ENCODE peak calls at places on chromosomes 7 and 10, in eight cellular contexts. I is activated CD4-positive, alpha-beta T cell treated with anti-CD3 and anti-CD28 coated beads for 48 hours; J is DMS153; A is COR-L47; C is GM12864; Q is ELF-1; F is Right ventricle myocardium inferior; B is KBM-7. U is an unnamed sample.
A peak's percentile ranks its signal among the peaks of the same experiment; 100 is the strongest.

GRCh38 chr7:88243345-88243909 is 23.6 kb upstream of the SRI start:
- DNase-seq in I (no peak), J (peak; percentile 16), A (peak; percentile 61), C (no peak), Q (peak; percentile 14), F (no peak), B (peak; percentile 62), U (peak; percentile 17)

GRCh38 chr10:33653584-33654367 is 319.3 kb upstream of the NRP1 start:
- DNase-seq in I (no peak), J (no peak), A (no peak), C (no peak), Q (no peak), F (no peak), B (peak; percentile 43), U (no peak)

GRCh38 chr7:95693551-95694333 is 78.6 kb upstream of the DYNC1I1 start:
- DNase-seq in I (no peak), J (no peak), A (no peak), C (no peak), Q (no peak), F (no peak), B (no peak), U (no peak)

GRCh38 chr7:37694208-37695080 is 10.9 kb downstream of the GPR141 start:
- DNase-seq in I (no peak), J (no peak), A (no peak), C (no peak), Q (peak; percentile 72), F (peak; percentile 79), B (no peak), U (no peak)

GRCh38 chr7:112484671-112485097 is 3.9 kb downstream of the LSMEM1 start:
- DNase-seq in I (no peak), J (no peak), A (no peak), C (no peak), Q (peak; percentile 46), F (no peak), B (peak; percentile 20), U (peak; percentile 9)

GRCh38 chr10:63210611-63211196 is 77.6 kb downstream of the NRBF2 start:
- DNase-seq in I (peak; percentile 47), J (no peak), A (no peak), C (no peak), Q (no peak), F (no peak), B (no peak), U (no peak)

GRCh38 chr10:86718556-86718955 is 37.9 kb upstream of the BMPR1A start:
- DNase-seq in I (no peak), J (no peak), A (no peak), C (no peak), Q (no peak), F (no peak), B (no peak), U (no peak)

GRCh38 chr7:28678421-28678965 is 266.2 kb downstream of the CREB5 start:
- DNase-seq in I (no peak), J (no peak), A (no peak), C (no peak), Q (no peak), F (no peak), B (no peak), U (no peak)

GRCh38 chr7:151808296-151809155 is 68.4 kb downstream of the PRKAG2 start:
- DNase-seq in I (no peak), J (no peak), A (no peak), C (no peak), Q (no peak), F (no peak), B (no peak), U (no peak)

GRCh38 chr10:112330154-112330553 is 43.8 kb upstream of the ACSL5 start:
- DNase-seq in I (peak; percentile 19), J (no peak), A (no peak), C (no peak), Q (no peak), F (no peak), B (no peak), U (no peak)

GRCh38 chr10:97853006-97853405 is 3.4 kb downstream of the GOLGA7B start:
- DNase-seq in I (no peak), J (no peak), A (no peak), C (no peak), Q (no peak), F (no peak), B (no peak), U (no peak)

GRCh38 chr10:123480845-123481244 is 185.3 kb upstream of the GPR26 start:
- DNase-seq in I (no peak), J (no peak), A (no peak), C (no peak), Q (no peak), F (no peak), B (no peak), U (no peak)

GRCh38 chr7:5237286-5237685 is 45.5 kb upstream of the SLC29A4 start:
- DNase-seq in I (no peak), J (no peak), A (no peak), C (no peak), Q (no peak), F (peak; percentile 88), B (peak; percentile 37), U (no peak)

GRCh38 chr10:95742529-95742884 is 13.5 kb upstream of the ENTPD1 start:
- DNase-seq in I (no peak), J (peak; percentile 85), A (peak; percentile 39), C (no peak), Q (no peak), F (no peak), B (no peak), U (no peak)